ENCODE peak calls at places on chromosomes 16 and 17, in nine cellular contexts. U is neuronal stem cell; I is tibial nerve; W is effector memory CD4-positive, alpha-beta T cell; R is heart right ventricle; T is cardiac fibroblast; A is BJ; F is CD8-positive, alpha-beta T cell; X is BE2C. J is an unnamed sample.

GRCh38 chr17:8742828-8743227 is 1.8 kb downstream of the CCDC42 start:
- DNase-seq in T (no peak), X (no peak), F (no peak), U (no peak), I (no peak), A (no peak), R (no peak), W (no peak), J (no peak)

GRCh38 chr17:78265121-78265520 is 33.7 kb downstream of the TMEM235 start:
- DNase-seq in R (no peak), W (no peak), U (no peak), F (no peak), A (no peak), T (no peak), I (no peak), X (no peak), J (no peak)

GRCh38 chr16:3015865-3016521 is 2.0 kb downstream of the CLDN6 start:
- DNase-seq in T (no peak), R (no peak), X (no peak), W (no peak), A (no peak), F (no peak), U (no peak), I (no peak), J (no peak)

GRCh38 chr17:68260051-68260762 is 12.4 kb downstream of the AMZ2 start:
- DNase-seq in I (no peak), X (no peak), U (no peak), F (no peak), W (no peak), A (no peak), R (no peak), T (no peak), J (no peak)

GRCh38 chr16:71564377-71564967 is 12.4 kb downstream of the TAT start:
- DNase-seq in T (peak), W (no peak), U (no peak), R (peak), X (no peak), A (no peak), I (peak), F (no peak), J (no peak)

GRCh38 chr16:17161034-17161433 is 309.7 kb downstream of the XYLT1 start:
- DNase-seq in I (no peak), X (no peak), U (peak), F (no peak), W (no peak), R (no peak), T (no peak), A (no peak), J (no peak)

GRCh38 chr17:48244121-48244711 is 136.7 kb downstream of the SNX11 start:
- DNase-seq in T (peak), W (no peak), R (no peak), F (no peak), U (no peak), I (no peak), X (no peak), A (peak), J (no peak)

GRCh38 chr16:24139282-24139681 is 116.9 kb upstream of the CACNG3 start:
- DNase-seq in A (no peak), I (no peak), T (no peak), W (no peak), F (no peak), X (no peak), U (no peak), R (no peak), J (no peak)

GRCh38 chr17:60145006-60145935 is 4.5 kb upstream of the CA4 start:
- DNase-seq in T (no peak), U (peak), W (no peak), I (no peak), F (no peak), R (no peak), X (no peak), A (no peak), J (no peak)

GRCh38 chr16:49200223-49200820 is 81.3 kb downstream of the CBLN1 start:
- DNase-seq in I (no peak), T (no peak), A (no peak), W (no peak), X (no peak), U (no peak), R (peak), F (no peak), J (no peak)

GRCh38 chr16:89031715-89032659 is 55.0 kb upstream of the CBFA2T3 start:
- DNase-seq in A (no peak), F (peak), W (peak), R (peak), T (no peak), I (peak), X (peak), U (no peak), J (no peak)

GRCh38 chr17:75077072-75077489 is 10.7 kb upstream of the SLC16A5 start:
- DNase-seq in F (no peak), T (no peak), R (no peak), U (no peak), I (no peak), X (no peak), W (no peak), A (no peak), J (no peak)

GRCh38 chr17:36928450-36929125 is 8.7 kb upstream of the LHX1 start:
- DNase-seq in T (no peak), R (no peak), W (no peak), A (no peak), F (no peak), I (no peak), X (no peak), U (no peak), J (no peak)
- H3K4me3 ChIP-seq in T (no peak), R (no peak), W (no peak), A (no peak), F (no peak), I (no peak), X (no peak), U (no peak), J (no peak)

GRCh38 chr16:982152-983043 is 828 bp downstream of the SOX8 start:
- DNase-seq in T (no peak), X (no peak), F (no peak), W (no peak), U (no peak), R (no peak), A (no peak), I (no peak), J (no peak)
- H3K4me3 ChIP-seq in T (no peak), X (no peak), F (peak), W (peak), U (peak), R (peak), A (no peak), I (peak), J (peak)

DNA sequence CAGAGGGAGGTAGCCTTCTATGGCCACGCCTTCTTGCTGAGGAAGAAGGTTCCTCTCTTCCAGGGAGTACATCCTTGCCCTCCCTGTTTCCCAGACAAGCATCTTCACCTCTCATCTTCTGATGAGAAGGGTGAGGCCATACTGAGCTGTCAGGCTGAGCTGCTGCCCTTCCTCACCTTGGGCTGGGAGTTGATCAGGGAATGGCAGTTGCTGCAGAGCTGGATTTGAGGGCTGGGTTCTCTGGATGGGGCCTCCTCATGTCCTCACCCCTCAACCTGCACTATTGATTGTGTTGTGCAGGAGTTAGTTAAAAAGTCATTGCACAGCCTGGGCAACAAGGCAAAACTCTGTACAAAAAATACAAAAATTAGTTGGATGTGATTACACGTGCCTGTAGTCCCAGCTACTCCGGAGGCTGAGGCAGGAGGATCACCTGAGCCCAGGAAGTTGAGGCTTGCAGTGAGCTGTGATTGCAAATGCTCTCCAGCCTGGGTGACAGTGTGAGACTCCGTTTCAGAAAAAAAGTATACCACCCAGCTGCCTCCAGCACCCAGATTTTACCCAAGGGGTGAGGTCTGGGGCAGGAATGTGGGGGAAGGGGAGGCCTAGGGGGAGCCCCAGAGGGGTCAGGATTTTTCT is 2.0 kb downstream of the ERBB2 start:
- DNase-seq in R (no peak), W (no peak), U (no peak), X (no peak), T (no peak), A (no peak), I (no peak), F (no peak), J (no peak)
- H3K4me3 ChIP-seq in R (no peak), W (no peak), U (no peak), X (no peak), T (no peak), A (no peak), I (peak), F (no peak), J (peak)

DNA sequence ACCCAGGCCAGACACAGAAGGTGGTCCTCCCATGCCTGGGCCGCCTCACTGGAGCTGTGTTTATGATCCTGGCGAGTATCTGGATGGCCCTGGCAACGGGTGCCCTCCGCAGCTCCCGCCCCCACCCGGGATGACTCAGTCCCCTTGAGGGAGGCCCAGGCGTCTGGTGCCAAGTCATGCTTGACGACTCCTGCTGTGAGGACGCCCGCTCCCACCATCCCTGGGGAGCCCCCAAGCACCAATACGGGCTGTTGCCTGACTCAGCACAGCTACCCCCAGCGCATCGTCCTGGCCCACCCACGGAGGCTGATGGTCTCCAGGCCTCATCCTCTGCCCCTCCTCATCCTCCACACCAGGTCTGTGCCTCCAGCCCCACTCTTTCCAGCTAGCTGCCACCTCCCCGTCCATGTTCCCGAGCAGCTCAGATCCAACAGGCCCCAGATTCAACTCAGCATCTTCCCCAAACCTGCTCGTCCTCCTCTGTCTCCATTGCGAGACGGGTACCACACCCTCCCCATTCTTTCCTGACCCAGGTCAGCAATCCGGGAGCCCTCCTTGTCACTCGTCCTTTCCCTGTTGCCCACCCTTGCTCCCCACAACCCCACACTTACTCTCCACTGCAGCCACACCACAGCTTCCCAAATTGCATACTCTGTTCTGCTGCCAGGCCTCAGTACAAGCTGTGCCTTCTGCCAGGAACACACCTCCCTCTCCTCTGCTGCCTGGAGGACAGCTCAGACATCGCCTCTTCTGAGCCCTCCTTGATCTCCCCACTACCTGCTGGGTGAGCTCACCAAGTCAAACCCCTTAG is 2.6 kb downstream of the CAMKK1 start:
- DNase-seq in A (peak), F (no peak), T (peak), X (peak), I (peak), R (peak), U (no peak), W (no peak), J (no peak)
- H3K4me3 ChIP-seq in A (no peak), F (no peak), T (no peak), X (peak), I (no peak), R (no peak), U (no peak), W (no peak), J (no peak)